ENCODE peak calls at places on chromosomes 2 and 18, in seven cellular contexts. B is sigmoid colon, N is GM12864, V is upper lobe of right lung, J is Peyer's patch, L is GM12865, K is GM23338. W is an unnamed sample.

GRCh38 chr18:37314534-37314933 is 251.1 kb downstream of the CELF4 start:
- DNase-seq in L (no peak), V (no peak), B (no peak), J (no peak), N (no peak), K (peak; percentile 38), W (no peak)

GRCh38 chr18:13280066-13280795 is 61.7 kb downstream of the LDLRAD4 start:
- DNase-seq in K (no peak), N (no peak), B (no peak), V (peak; percentile 26), J (no peak), L (no peak), W (peak; percentile 32)

GRCh38 chr2:186431306-186431705 is 54.8 kb upstream of the ZC3H15 start:
- DNase-seq in V (no peak), N (no peak), J (no peak), L (no peak), K (no peak), B (no peak), W (no peak)

GRCh38 chr18:2303517-2304238 is 267.6 kb downstream of the METTL4 start:
- DNase-seq in K (no peak), L (no peak), V (no peak), B (no peak), J (no peak), N (no peak), W (no peak)

GRCh38 chr18:40012931-40013609 is 1942.0 kb upstream of the PIK3C3 start:
- DNase-seq in N (no peak), L (no peak), K (no peak), J (no peak), V (no peak), B (no peak), W (no peak)

GRCh38 chr18:12426924-12427323 is 19.2 kb downstream of the PRELID3A start:
- DNase-seq in V (no peak), L (no peak), N (no peak), J (no peak), K (no peak), B (no peak), W (no peak)

GRCh38 chr18:27843783-27844415 is 333.0 kb downstream of the CDH2 start:
- DNase-seq in V (no peak), B (no peak), N (no peak), L (no peak), K (no peak), J (no peak), W (no peak)

GRCh38 chr2:153388246-153388645 is 90.3 kb downstream of the RPRM start:
- DNase-seq in V (no peak), B (no peak), J (no peak), L (no peak), N (no peak), K (no peak), W (no peak)

GRCh38 chr2:182426915-182427233 is at the start of gene PDE1A:
- DNase-seq in B (no peak), N (no peak), J (no peak), L (no peak), K (no peak), V (no peak), W (no peak)

GRCh38 chr2:226490172-226490571 is 309.4 kb downstream of the IRS1 start:
- DNase-seq in L (no peak), K (no peak), J (no peak), B (no peak), N (no peak), V (no peak), W (no peak)

GRCh38 chr2:64654063-64654811 is 524 bp upstream of the SERTAD2 start:
- DNase-seq in B (peak; percentile 92), J (no peak), K (peak; percentile 76), N (no peak), L (peak; percentile 82), V (peak; percentile 93), W (peak; percentile 96)

GRCh38 chr18:63949068-63949737 is at the start of gene HMSD:
- DNase-seq in V (peak; percentile 88), L (peak; percentile 91), N (no peak), B (no peak), J (peak; percentile 78), K (peak; percentile 83), W (no peak)

GRCh38 chr2:205714058-205714776 is 31.9 kb downstream of the NRP2 start:
- DNase-seq in L (peak; percentile 77), J (no peak), K (no peak), B (no peak), N (peak; percentile 49), V (no peak), W (no peak)

GRCh38 chr2:25567406-25567805 is 106.0 kb downstream of the DTNB start:
- DNase-seq in N (peak; percentile 55), B (no peak), K (peak; percentile 33), L (peak; percentile 70), J (no peak), V (no peak), W (no peak)

GRCh38 chr18:1075310-1075709 is 170.6 kb downstream of the ADCYAP1 start:
- DNase-seq in J (no peak), N (no peak), K (no peak), L (no peak), V (no peak), B (no peak), W (no peak)

GRCh38 chr2:37795938-37796337 is 124.5 kb upstream of the CDC42EP3 start:
- DNase-seq in N (no peak), B (no peak), K (no peak), V (no peak), J (no peak), L (no peak), W (no peak)

GRCh38 chr2:69770193-69770702 is 28.3 kb downstream of the ANXA4 start:
- DNase-seq in K (no peak), J (peak; percentile 51), N (no peak), V (no peak), L (peak; percentile 29), B (no peak), W (no peak)

GRCh38 chr2:102977462-102977861 is 215.6 kb downstream of the TMEM182 start:
- DNase-seq in K (no peak), B (no peak), V (no peak), N (no peak), L (no peak), J (no peak), W (no peak)

GRCh38 chr2:102979429-102979828 is 217.6 kb downstream of the TMEM182 start:
- DNase-seq in B (no peak), V (no peak), L (no peak), J (no peak), N (no peak), K (no peak), W (no peak)

GRCh38 chr2:102971661-102972060 is 209.8 kb downstream of the TMEM182 start:
- DNase-seq in J (no peak), L (no peak), B (no peak), K (no peak), N (no peak), V (no peak), W (no peak)

DNA sequence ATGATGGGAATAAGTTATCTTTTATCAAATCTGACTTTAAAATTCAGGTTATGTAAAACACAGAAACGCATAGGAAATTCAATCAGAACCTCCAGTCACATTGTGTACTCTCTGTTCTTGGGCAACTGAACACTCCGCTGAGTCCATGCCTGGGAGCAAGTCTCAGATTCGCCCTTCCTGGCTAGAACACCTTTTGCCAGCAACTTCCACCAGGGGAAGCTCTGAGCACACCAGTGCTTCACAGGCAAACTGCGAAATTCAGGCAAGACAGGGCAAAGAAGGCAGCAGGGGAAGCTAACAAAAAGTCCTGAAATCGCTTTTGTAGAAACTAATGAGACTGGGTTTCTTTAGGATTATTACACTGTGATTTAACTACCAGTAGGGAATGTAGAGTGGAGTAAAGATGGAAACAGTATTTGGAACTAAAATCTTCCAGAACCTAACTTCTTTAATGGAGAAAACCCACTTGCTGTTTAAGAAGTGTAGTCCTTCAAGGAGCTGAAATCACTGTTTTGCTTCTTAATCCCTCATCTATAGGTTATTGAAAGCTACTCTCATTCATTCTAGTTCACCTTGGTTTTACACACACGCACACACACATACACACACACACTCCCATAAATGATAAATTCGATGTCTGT is 214.3 kb downstream of the TMEM182 start:
- DNase-seq in J (no peak), N (no peak), K (peak; percentile 84), B (no peak), V (no peak), L (peak; percentile 36), W (no peak)
- TF ChIP-seq CTCF in J (peak; percentile 21), N (peak; percentile 68), K (peak; percentile 74), B (no peak), V (peak; percentile 20), L (peak; percentile 56), W (peak; percentile 79)

GRCh38 chr2:207166349-207167128 is 791 bp upstream of the KLF7 start:
- DNase-seq in J (peak; percentile 88), N (no peak), B (peak; percentile 91), K (peak; percentile 83), V (peak; percentile 88), L (peak; percentile 87), W (peak; percentile 84)
- TF ChIP-seq CTCF in J (peak; percentile 51), N (no peak), B (no peak), K (peak; percentile 15), V (peak; percentile 42), L (peak; percentile 28), W (peak; percentile 50)

GRCh38 chr2:45119855-45120254 is 110.6 kb upstream of the SIX2 start:
- DNase-seq in B (no peak), V (no peak), N (no peak), J (no peak), L (no peak), K (no peak), W (no peak)

GRCh38 chr2:45114221-45114955 is 105.1 kb upstream of the SIX2 start:
- DNase-seq in B (no peak), N (no peak), V (no peak), K (no peak), L (no peak), J (no peak), W (no peak)

GRCh38 chr2:45119038-45119437 is 109.8 kb upstream of the SIX2 start:
- DNase-seq in J (no peak), N (no peak), L (no peak), B (no peak), V (no peak), K (no peak), W (no peak)

GRCh38 chr2:45115181-45115580 is 105.9 kb upstream of the SIX2 start:
- DNase-seq in J (no peak), V (no peak), N (no peak), B (no peak), L (no peak), K (no peak), W (no peak)

GRCh38 chr2:45117383-45117782 is 108.1 kb upstream of the SIX2 start:
- DNase-seq in K (no peak), N (no peak), L (no peak), V (no peak), B (no peak), J (no peak), W (no peak)
- TF ChIP-seq CTCF in K (no peak), N (no peak), L (no peak), V (no peak), B (no peak), J (no peak), W (no peak)

DNA sequence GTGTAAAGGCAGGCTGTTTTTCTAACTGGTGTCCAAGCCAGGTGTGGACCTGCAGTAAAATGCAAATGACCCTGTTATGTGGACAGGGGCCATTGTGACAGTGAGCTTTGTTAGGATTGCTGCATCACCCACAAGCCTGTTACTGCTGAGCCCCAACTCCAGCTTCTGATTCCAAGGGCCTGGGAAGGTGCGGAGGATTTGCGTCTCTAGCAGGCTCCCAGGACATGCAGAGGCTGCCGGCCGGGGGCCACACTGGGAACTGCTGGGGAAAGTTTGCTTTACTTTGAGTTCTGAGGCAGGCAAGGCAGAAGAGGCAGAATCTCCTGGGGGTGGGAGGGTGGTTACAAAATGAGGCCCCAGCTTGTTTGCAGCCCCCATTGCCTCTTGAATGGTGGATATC is 164.1 kb downstream of the GLI2 start:
- DNase-seq in N (no peak), J (no peak), V (no peak), L (no peak), B (no peak), K (peak; percentile 61), W (no peak)
- TF ChIP-seq CTCF in N (no peak), J (no peak), V (no peak), L (no peak), B (no peak), K (peak; percentile 10), W (peak; percentile 26)

GRCh38 chr2:11186145-11186544 is 30.9 kb downstream of the SLC66A3 start:
- DNase-seq in B (no peak), J (no peak), V (no peak), N (no peak), L (no peak), K (no peak), W (no peak)
- TF ChIP-seq CTCF in B (no peak), J (no peak), V (no peak), N (no peak), L (no peak), K (no peak), W (no peak)

W was measured in chondrocyte.